ENCODE peak calls at places on chromosome 2, in four cellular contexts. F, M, U and I are unnamed samples.

GRCh38 chr2:98895901-98896300 is 40.1 kb downstream of the CRACDL start:
- DNase-seq in F (no peak), M (no peak), U (no peak), I (peak; percentile 47)

GRCh38 chr2:69975853-69976462 is 14.5 kb upstream of the ASPRV1 start:
- DNase-seq in F (no peak), M (no peak), U (no peak), I (peak; percentile 50)

GRCh38 chr2:84958135-84959044 is 12.6 kb upstream of the KCMF1 start:
- DNase-seq in F (peak; percentile 97), M (peak; percentile 98), U (peak; percentile 92), I (peak; percentile 95)

GRCh38 chr2:26772064-26773001 is 8.2 kb downstream of the SLC35F6 start:
- DNase-seq in F (peak; percentile 38), M (no peak), U (no peak), I (peak; percentile 52)

GRCh38 chr2:71379086-71379485 is 47.5 kb downstream of the ZNF638 start:
- DNase-seq in F (peak; percentile 81), M (no peak), U (no peak), I (peak; percentile 61)

GRCh38 chr2:1420746-1421480 is 7.7 kb downstream of the TPO start:
- DNase-seq in F (no peak), M (no peak), U (no peak), I (no peak)

GRCh38 chr2:55929476-55929875 is 5.9 kb upstream of the EFEMP1 start:
- DNase-seq in F (no peak), M (no peak), U (no peak), I (no peak)

GRCh38 chr2:150856596-150857281 is 369.3 kb upstream of the RND3 start:
- DNase-seq in F (peak; percentile 4), M (no peak), U (no peak), I (no peak)

GRCh38 chr2:55887906-55888625 is 35.5 kb downstream of the EFEMP1 start:
- DNase-seq in F (peak; percentile 94), M (no peak), U (no peak), I (peak; percentile 66)

GRCh38 chr2:116877944-116878343 is 936.5 kb upstream of the DDX18 start:
- DNase-seq in F (no peak), M (no peak), U (no peak), I (no peak)

DNA sequence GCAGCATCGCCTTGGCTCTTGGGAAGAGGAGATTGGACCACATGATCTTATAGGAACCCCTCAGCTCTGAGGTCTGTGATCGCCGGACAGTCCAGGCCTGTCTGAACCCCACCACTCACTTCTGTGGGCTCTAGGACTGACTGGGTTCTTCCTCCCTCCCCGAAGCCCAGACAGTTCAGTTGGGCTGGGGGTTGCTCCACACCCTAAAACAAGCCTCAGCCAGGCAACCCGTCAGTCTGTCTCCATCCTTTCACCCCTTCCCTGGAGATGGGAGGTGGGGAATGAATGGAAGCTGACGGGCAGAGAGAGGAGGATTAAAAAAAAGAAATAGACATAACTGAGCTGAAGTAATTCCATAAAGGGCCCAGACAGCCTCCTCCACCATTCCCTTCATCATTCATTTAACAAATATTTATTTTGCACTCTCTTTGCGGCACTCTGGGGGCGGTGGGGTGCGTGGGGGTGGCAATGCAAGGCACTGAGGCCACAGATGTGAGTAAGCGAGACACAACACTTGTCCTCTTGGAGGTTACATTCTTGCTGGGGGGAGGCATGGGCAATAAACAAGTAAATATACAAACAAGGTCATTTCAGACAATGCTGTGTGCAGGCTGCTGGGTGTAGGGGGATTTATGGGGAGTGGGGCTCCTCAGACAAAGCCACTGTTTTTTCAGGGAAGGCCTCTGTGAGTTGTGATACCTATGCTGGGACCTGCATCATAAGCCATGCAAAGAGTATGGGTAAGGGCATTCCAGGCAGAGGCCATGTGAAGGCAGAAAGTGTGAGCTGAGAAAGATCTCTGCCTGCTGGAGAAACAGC is 12.9 kb downstream of the WNT10A start:
- DNase-seq in F (no peak), M (no peak), U (no peak), I (no peak)
- H3K27me3 ChIP-seq in F (peaks cover 82% of the 10 kb centered on the region), M (peaks cover 85% of the 10 kb centered on the region), U (peaks cover 86% of the 10 kb centered on the region), I (peaks cover 44% of the 10 kb centered on the region)

GRCh38 chr2:128513416-128514283 is 195.0 kb upstream of the HS6ST1 start:
- DNase-seq in F (no peak), M (no peak), U (no peak), I (no peak)

GRCh38 chr2:128514555-128514955 is 195.9 kb upstream of the HS6ST1 start:
- DNase-seq in F (no peak), M (no peak), U (no peak), I (no peak)

GRCh38 chr2:128512664-128513415 is 194.2 kb upstream of the HS6ST1 start:
- DNase-seq in F (no peak), M (no peak), U (no peak), I (no peak)

GRCh38 chr2:128511731-128512663 is 193.3 kb upstream of the HS6ST1 start:
- DNase-seq in F (no peak), M (no peak), U (no peak), I (no peak)

DNA sequence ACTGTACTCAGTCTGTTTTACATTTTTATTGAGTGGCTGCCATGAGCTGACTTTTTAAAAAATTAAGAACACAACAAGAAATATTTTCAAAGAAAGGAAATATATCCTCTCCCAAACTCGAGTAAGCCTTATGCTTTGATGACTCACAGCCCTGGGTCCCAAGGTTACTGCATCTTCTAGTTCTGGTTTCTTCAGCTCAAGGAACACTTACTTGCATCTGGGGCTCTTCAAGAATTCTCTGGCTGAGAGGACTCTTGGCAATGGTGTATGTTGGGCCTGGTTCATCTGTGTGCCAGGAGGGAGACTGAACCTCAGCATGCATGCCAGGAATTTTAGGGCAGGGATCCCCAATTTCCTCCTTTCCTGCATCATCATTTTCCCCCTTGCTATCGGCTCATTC is 192.0 kb upstream of the HS6ST1 start:
- DNase-seq in F (peak; percentile 72), M (no peak), U (no peak), I (no peak)
- H3K18ac ChIP-seq in F (no peak overlapping the region), M (no peak overlapping the region), U (no peak overlapping the region), I (no peak overlapping the region)

GRCh38 chr2:52717836-52718235 is 1049.8 kb upstream of the CHAC2 start:
- DNase-seq in F (no peak), M (no peak), U (no peak), I (no peak)
- H3K23ac ChIP-seq in F (no peak overlapping the region), M (no peak overlapping the region), U (no peak overlapping the region), I (no peak overlapping the region)

GRCh38 chr2:178733975-178734374 is 73.2 kb downstream of the TTN start:
- DNase-seq in F (no peak), M (no peak), U (no peak), I (no peak)

GRCh38 chr2:178730049-178730448 is 77.2 kb downstream of the TTN start:
- DNase-seq in F (no peak), M (no peak), U (no peak), I (no peak)

GRCh38 chr2:178731300-178731699 is 75.9 kb downstream of the TTN start:
- DNase-seq in F (no peak), M (no peak), U (no peak), I (no peak)

GRCh38 chr2:178732913-178733312 is 74.3 kb downstream of the TTN start:
- DNase-seq in F (no peak), M (no peak), U (no peak), I (peak; percentile 97)

DNA sequence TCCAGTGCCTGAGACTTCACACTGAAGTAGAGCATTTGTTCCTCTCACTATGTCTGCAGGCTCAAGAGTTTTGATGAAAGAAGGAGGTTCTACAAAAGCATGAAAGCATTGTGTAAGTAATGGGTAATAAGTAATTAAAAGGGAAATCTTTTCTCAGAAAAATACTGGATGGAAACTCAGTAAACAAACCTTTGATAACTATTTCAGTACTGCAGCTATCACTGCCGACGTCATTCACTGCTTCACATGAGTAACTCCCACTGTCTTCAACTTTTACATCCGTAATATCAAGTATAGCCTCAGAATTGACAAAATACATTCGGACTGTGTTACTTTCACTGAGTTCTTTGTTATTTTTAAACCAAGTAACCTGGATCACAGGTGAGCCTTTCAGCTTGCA is 72.7 kb downstream of the TTN start:
- DNase-seq in F (no peak), M (no peak), U (no peak), I (no peak)
- H3K27me3 ChIP-seq in F (no peaks in the 10 kb centered on the region), M (no peaks in the 10 kb centered on the region), U (no peaks in the 10 kb centered on the region), I (no peaks in the 10 kb centered on the region)

GRCh38 chr2:20307311-20307710 is 43.3 kb downstream of the PUM2 start:
- DNase-seq in F (no peak), M (no peak), U (no peak), I (no peak)
- H3K18ac ChIP-seq in F (no peak overlapping the region), M (no peak overlapping the region), U (no peak overlapping the region), I (no peak overlapping the region)

DNA sequence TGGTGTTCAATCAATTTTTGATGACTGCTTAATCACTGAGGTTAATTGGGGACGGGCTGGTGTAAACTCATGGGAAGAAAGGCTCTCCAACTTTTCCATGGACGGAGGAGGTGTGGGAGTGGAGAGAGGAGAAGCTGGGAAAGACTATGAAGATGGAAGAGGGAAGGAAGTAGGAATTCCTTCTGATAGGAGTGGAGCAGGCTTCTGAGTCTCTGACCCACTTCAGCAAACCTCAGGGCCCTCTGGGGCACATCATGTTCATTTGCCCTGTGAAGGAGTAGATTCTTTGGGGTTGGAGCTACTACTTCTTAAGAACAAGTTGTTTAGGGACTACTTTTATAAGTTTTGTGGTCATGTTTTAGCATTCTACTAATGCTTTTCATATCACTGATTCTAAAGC is 87.0 kb upstream of the MAP4K3 start:
- DNase-seq in F (no peak), M (no peak), U (no peak), I (no peak)
- H3K23ac ChIP-seq in F (peak overlapping the region; percentile 87), M (no peak overlapping the region), U (no peak overlapping the region), I (no peak overlapping the region)